ENCODE peak calls at places on chromosomes 7 and 10, in six cellular contexts. A, L, F, K, S and W are unnamed samples.

GRCh38 chr7:105454921-105455320 is 66.2 kb upstream of the SRPK2 start:
- DNase-seq in F (no peak), L (no peak), K (no peak), A (no peak), S (no peak), W (no peak)

GRCh38 chr7:17989546-17989945 is 38.1 kb downstream of the PRPS1L1 start:
- DNase-seq in F (no peak), S (no peak), K (no peak), A (no peak), L (no peak), W (no peak)

GRCh38 chr7:153414288-153414629 is 637.9 kb upstream of the DPP6 start:
- DNase-seq in S (no peak), K (no peak), A (no peak), L (no peak), F (no peak), W (no peak)

GRCh38 chr7:17408904-17409290 is 110.4 kb downstream of the AHR start:
- DNase-seq in F (no peak), L (no peak), K (no peak), S (no peak), A (no peak), W (no peak)

GRCh38 chr7:823639-824038 is 8.6 kb upstream of the SUN1 start:
- DNase-seq in L (no peak), K (no peak), F (no peak), S (no peak), A (no peak), W (no peak)

GRCh38 chr10:66980276-66980675 is 54.4 kb downstream of the LRRTM3 start:
- DNase-seq in K (no peak), F (no peak), S (no peak), L (no peak), A (no peak), W (no peak)

GRCh38 chr10:11225935-11226334 is 208.3 kb downstream of the CELF2 start:
- DNase-seq in S (no peak), F (peak; percentile 70), A (no peak), K (no peak), L (no peak), W (no peak)

GRCh38 chr7:122310119-122311021 is 5.8 kb upstream of the FEZF1 start:
- DNase-seq in F (no peak), K (no peak), A (no peak), L (no peak), S (no peak), W (no peak)

GRCh38 chr10:44513592-44513991 is 128.7 kb upstream of the CXCL12 start:
- DNase-seq in A (no peak), S (no peak), K (no peak), L (no peak), F (no peak), W (no peak)

GRCh38 chr10:23403719-23404118 is 35.2 kb upstream of the OTUD1 start:
- DNase-seq in A (no peak), S (no peak), F (no peak), K (no peak), L (no peak), W (no peak)